ENCODE peak calls at places on chromosome 21, in five cellular contexts. O is astrocyte of the spinal cord, N is MM.1S, D is RWPE2, M is fibroblast of lung. J is an unnamed sample.

GRCh38 chr21:22235866-22236590 is 1237.8 kb downstream of the NCAM2 start:
- DNase-seq in N (no peak), M (no peak), D (no peak), O (no peak), J (no peak)

GRCh38 chr21:42734323-42734971 is 81.0 kb downstream of the PDE9A start:
- DNase-seq in M (no peak), D (no peak), N (peak), O (no peak), J (no peak)

GRCh38 chr21:36759348-36760083 is 60.6 kb downstream of the SIM2 start:
- DNase-seq in D (no peak), M (no peak), N (no peak), O (no peak), J (no peak)

GRCh38 chr21:33380483-33380998 is 22.7 kb upstream of the IFNGR2 start:
- DNase-seq in D (peak), N (peak), M (peak), O (peak), J (peak)

GRCh38 chr21:21971384-21971783 is 973.2 kb downstream of the NCAM2 start:
- DNase-seq in O (no peak), M (no peak), D (no peak), N (no peak), J (no peak)

GRCh38 chr21:45570826-45571601 is 28.8 kb upstream of the SLC19A1 start:
- DNase-seq in D (no peak), M (peak), N (no peak), O (no peak), J (no peak)

GRCh38 chr21:42474043-42474831 is 21.8 kb downstream of the RSPH1 start:
- DNase-seq in N (no peak), M (peak), O (no peak), D (no peak), J (peak)

GRCh38 chr21:42289926-42290325 is 25.3 kb downstream of the TFF3 start:
- DNase-seq in N (no peak), M (no peak), D (no peak), O (no peak), J (no peak)

GRCh38 chr21:34545079-34545884 is 33.3 kb upstream of the KCNE1 start:
- DNase-seq in N (peak), D (no peak), M (peak), O (peak), J (no peak)

GRCh38 chr21:29367335-29367734 is 68.6 kb downstream of the BACH1 start:
- DNase-seq in O (no peak), D (no peak), M (no peak), N (no peak), J (no peak)

GRCh38 chr21:29376556-29376955 is 77.8 kb downstream of the BACH1 start:
- DNase-seq in O (no peak), D (no peak), N (peak), M (no peak), J (no peak)

GRCh38 chr21:29374481-29374880 is 75.8 kb downstream of the BACH1 start:
- DNase-seq in M (no peak), D (no peak), N (no peak), O (no peak), J (no peak)

GRCh38 chr21:29371464-29371863 is 72.7 kb downstream of the BACH1 start:
- DNase-seq in M (peak), O (no peak), D (no peak), N (no peak), J (no peak)

DNA sequence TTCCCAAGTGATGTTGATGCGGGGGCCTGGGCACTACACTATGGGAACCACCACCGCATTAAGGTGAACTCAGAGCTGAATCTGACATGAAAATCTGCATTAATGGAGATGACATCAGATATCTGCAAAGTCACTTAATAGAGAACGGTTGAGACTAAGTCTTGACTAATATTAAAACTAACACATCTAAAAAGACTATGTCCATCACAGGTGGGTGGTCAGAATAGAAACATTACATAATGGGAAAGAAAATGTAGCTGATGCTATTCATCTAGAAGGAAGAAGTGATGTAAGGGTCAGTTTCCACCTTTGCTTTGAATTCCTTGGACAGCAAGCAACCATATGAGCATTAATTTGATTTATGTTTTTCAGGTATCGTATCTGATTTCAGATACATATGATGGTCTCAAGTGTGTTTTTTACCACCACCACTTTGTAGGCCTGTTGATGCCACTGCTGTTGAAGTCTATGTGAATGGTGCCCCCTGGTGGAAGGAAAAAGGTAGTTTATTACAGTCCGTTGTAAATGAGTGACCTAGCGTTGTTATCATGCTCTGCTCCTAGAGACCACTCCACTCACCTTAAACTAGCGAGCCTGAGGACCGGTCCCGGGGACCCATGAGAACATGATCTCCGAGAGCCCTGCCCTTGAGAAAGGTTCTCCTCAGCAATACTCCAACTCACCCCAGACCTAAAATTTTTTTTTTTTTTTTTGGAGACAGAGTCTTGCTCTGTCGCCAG is 73.5 kb downstream of the BACH1 start:
- DNase-seq in O (peak), D (no peak), N (peak), M (peak), J (no peak)
- TF ChIP-seq CTCF in O (peak), D (peak), N (peak), M (peak), J (peak)

GRCh38 chr21:44326716-44327602 is 12.2 kb downstream of the CFAP410 start:
- DNase-seq in N (no peak), O (no peak), D (no peak), M (no peak), J (no peak)
- TF ChIP-seq CTCF in N (no peak), O (no peak), D (no peak), M (no peak), J (no peak)

GRCh38 chr21:26840912-26841311 is 4.3 kb downstream of the ADAMTS1 start:
- DNase-seq in M (peak), O (peak), D (no peak), N (no peak), J (no peak)
- TF ChIP-seq CTCF in M (no peak), O (no peak), D (peak), N (no peak), J (no peak)

DNA sequence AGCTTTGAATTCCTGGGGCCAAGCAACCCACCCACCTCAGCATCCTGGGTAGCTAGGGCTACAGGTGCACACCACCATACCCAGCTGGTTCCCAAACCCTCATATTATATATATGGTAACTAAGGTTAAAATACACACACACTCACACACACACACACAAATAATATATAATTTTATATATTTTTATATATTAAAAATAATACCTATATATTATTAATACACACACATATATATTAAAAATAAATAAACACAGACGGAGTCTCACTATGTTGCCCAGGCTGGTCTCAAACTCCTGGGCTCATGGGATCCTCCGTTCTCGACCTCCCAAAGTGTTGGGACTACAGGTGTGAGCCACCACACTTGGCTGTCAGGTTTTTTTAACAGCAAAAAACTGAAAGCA is 31.9 kb downstream of the SCAF4 start:
- DNase-seq in O (no peak), D (no peak), M (no peak), N (no peak), J (no peak)
- TF ChIP-seq CTCF in O (no peak), D (no peak), M (no peak), N (no peak), J (no peak)

J was measured in osteocyte.